ENCODE peak calls at places on chromosomes 4 and X, in eight cellular contexts. N, O, D, U, G, Y, L and Z are unnamed samples.

GRCh38 chr4:113884655-113885054 is 94.8 kb downstream of the ARSJ start:
- DNase-seq in N (no peak), O (no peak), D (no peak), U (no peak), G (no peak), Y (no peak), L (no peak), Z (no peak)

GRCh38 chrX:150234126-150234525 is 129.0 kb upstream of the MAMLD1 start:
- DNase-seq in N (no peak), O (no peak), D (no peak), U (no peak), G (no peak), Y (no peak), L (no peak), Z (no peak)

GRCh38 chrX:8237718-8238117 is 66.7 kb upstream of the VCX2 start:
- DNase-seq in N (no peak), O (no peak), D (no peak), U (no peak), G (no peak), Y (no peak), L (no peak), Z (no peak)

GRCh38 chr4:145583656-145584055 is 35.5 kb upstream of the MMAA start:
- DNase-seq in N (no peak), O (no peak), D (no peak), U (no peak), G (no peak), Y (no peak), L (no peak), Z (no peak)

GRCh38 chr4:105710678-105711077 is 2.1 kb downstream of the GSTCD start:
- DNase-seq in N (no peak), O (peak; percentile 17), D (no peak), U (no peak), G (no peak), Y (no peak), L (no peak), Z (no peak)

GRCh38 chr4:146121757-146122156 is 53.8 kb upstream of the LSM6 start:
- DNase-seq in N (no peak), O (no peak), D (no peak), U (no peak), G (no peak), Y (no peak), L (no peak), Z (no peak)

GRCh38 chr4:8325284-8325973 is 55.9 kb downstream of the HTRA3 start:
- DNase-seq in N (no peak), O (no peak), D (no peak), U (no peak), G (peak; percentile 46), Y (no peak), L (no peak), Z (no peak)

GRCh38 chr4:153919667-153920066 is 130.8 kb upstream of the SFRP2 start:
- DNase-seq in N (no peak), O (peak; percentile 74), D (no peak), U (no peak), G (no peak), Y (no peak), L (no peak), Z (no peak)

GRCh38 chrX:11407331-11408110 is 114.3 kb downstream of the AMELX start:
- DNase-seq in N (no peak), O (no peak), D (no peak), U (no peak), G (no peak), Y (no peak), L (peak; percentile 3), Z (no peak)

GRCh38 chr4:101355767-101356702 is 8.7 kb upstream of the PPP3CA start:
- DNase-seq in N (no peak), O (peak; percentile 90), D (no peak), U (no peak), G (no peak), Y (no peak), L (peak; percentile 91), Z (no peak)

GRCh38 chr4:121138014-121138413 is 26.1 kb downstream of the TNIP3 start:
- DNase-seq in N (no peak), O (no peak), D (peak; percentile 9), U (no peak), G (no peak), Y (no peak), L (no peak), Z (no peak)

GRCh38 chrX:18931972-18932371 is 51.9 kb downstream of the PHKA2 start:
- DNase-seq in N (no peak), O (peak; percentile 1), D (no peak), U (no peak), G (no peak), Y (no peak), L (no peak), Z (no peak)